ENCODE peak calls at places on chromosomes 13 and 19, in ten cellular contexts. One of them, this sample, is unnamed.

GRCh38 chr19:50215820-50216219 is 12.4 kb downstream of the MYH14 start:
- DNase-seq in right cardiac atrium: no peak
- DNase-seq in endodermal cell: no peak
- DNase-seq in heart left ventricle: no peak
- DNase-seq in body of pancreas: no peak
- DNase-seq in fibroblast of lung: no peak
- DNase-seq in K562: no peak
- DNase-seq in mucosa of descending colon: no peak
- DNase-seq in PC-9: no peak
- DNase-seq in left ventricle myocardium inferior: no peak
- DNase-seq in this sample: no peak

GRCh38 chr13:96020155-96020575 is 33.0 kb downstream of the UGGT2 start:
- DNase-seq in right cardiac atrium: no peak
- DNase-seq in endodermal cell: peak; percentile 80
- DNase-seq in heart left ventricle: peak; percentile 12
- DNase-seq in body of pancreas: peak; percentile 69
- DNase-seq in fibroblast of lung: peak; percentile 64
- DNase-seq in K562: peak; percentile 56
- DNase-seq in mucosa of descending colon: no peak
- DNase-seq in PC-9: peak; percentile 59
- DNase-seq in left ventricle myocardium inferior: no peak
- DNase-seq in this sample: peak; percentile 29

GRCh38 chr19:11018743-11019142 is 57.9 kb downstream of the SMARCA4 start:
- DNase-seq in right cardiac atrium: no peak
- DNase-seq in endodermal cell: no peak
- DNase-seq in heart left ventricle: no peak
- DNase-seq in body of pancreas: no peak
- DNase-seq in fibroblast of lung: no peak
- DNase-seq in K562: no peak
- DNase-seq in mucosa of descending colon: peak; percentile 43
- DNase-seq in PC-9: peak; percentile 64
- DNase-seq in left ventricle myocardium inferior: no peak
- DNase-seq in this sample: no peak

GRCh38 chr13:57624565-57625435 is 6.7 kb upstream of the PCDH17 start:
- DNase-seq in right cardiac atrium: no peak
- DNase-seq in endodermal cell: peak; percentile 83
- DNase-seq in heart left ventricle: peak; percentile 23
- DNase-seq in body of pancreas: peak; percentile 57
- DNase-seq in fibroblast of lung: peak; percentile 58
- DNase-seq in K562: peak; percentile 34
- DNase-seq in mucosa of descending colon: no peak
- DNase-seq in PC-9: peak; percentile 43
- DNase-seq in left ventricle myocardium inferior: no peak
- DNase-seq in this sample: peak; percentile 51

GRCh38 chr19:45045671-45046353 is 7.0 kb downstream of the CLASRP start:
- DNase-seq in right cardiac atrium: no peak
- DNase-seq in endodermal cell: no peak
- DNase-seq in heart left ventricle: no peak
- DNase-seq in body of pancreas: no peak
- DNase-seq in fibroblast of lung: no peak
- DNase-seq in K562: no peak
- DNase-seq in mucosa of descending colon: no peak
- DNase-seq in PC-9: no peak
- DNase-seq in left ventricle myocardium inferior: no peak
- DNase-seq in this sample: no peak

GRCh38 chr19:11291991-11292390 is 4.0 kb upstream of the TSPAN16 start:
- DNase-seq in right cardiac atrium: no peak
- DNase-seq in endodermal cell: no peak
- DNase-seq in heart left ventricle: no peak
- DNase-seq in body of pancreas: no peak
- DNase-seq in fibroblast of lung: no peak
- DNase-seq in K562: no peak
- DNase-seq in mucosa of descending colon: no peak
- DNase-seq in PC-9: no peak
- DNase-seq in left ventricle myocardium inferior: no peak
- DNase-seq in this sample: no peak

GRCh38 chr19:30667227-30667626 is 295.0 kb downstream of the ZNF536 start:
- DNase-seq in right cardiac atrium: no peak
- DNase-seq in endodermal cell: peak; percentile 37
- DNase-seq in heart left ventricle: no peak
- DNase-seq in body of pancreas: no peak
- DNase-seq in fibroblast of lung: no peak
- DNase-seq in K562: no peak
- DNase-seq in mucosa of descending colon: no peak
- DNase-seq in PC-9: no peak
- DNase-seq in left ventricle myocardium inferior: no peak
- DNase-seq in this sample: no peak

GRCh38 chr13:104320446-104320845 is 1254.2 kb upstream of the SLC10A2 start:
- DNase-seq in right cardiac atrium: no peak
- DNase-seq in endodermal cell: no peak
- DNase-seq in heart left ventricle: no peak
- DNase-seq in body of pancreas: no peak
- DNase-seq in fibroblast of lung: peak; percentile 43
- DNase-seq in K562: no peak
- DNase-seq in mucosa of descending colon: no peak
- DNase-seq in PC-9: no peak
- DNase-seq in left ventricle myocardium inferior: no peak
- DNase-seq in this sample: no peak

GRCh38 chr13:19888799-19889198 is 25.4 kb upstream of the ZMYM5 start:
- DNase-seq in right cardiac atrium: no peak
- DNase-seq in endodermal cell: no peak
- DNase-seq in heart left ventricle: no peak
- DNase-seq in body of pancreas: no peak
- DNase-seq in fibroblast of lung: peak; percentile 12
- DNase-seq in K562: no peak
- DNase-seq in mucosa of descending colon: no peak
- DNase-seq in PC-9: no peak
- DNase-seq in left ventricle myocardium inferior: no peak
- DNase-seq in this sample: no peak

GRCh38 chr13:46633416-46633815 is 80.4 kb downstream of the LRCH1 start:
- DNase-seq in right cardiac atrium: no peak
- DNase-seq in endodermal cell: no peak
- DNase-seq in heart left ventricle: no peak
- DNase-seq in body of pancreas: no peak
- DNase-seq in fibroblast of lung: peak; percentile 91
- DNase-seq in K562: no peak
- DNase-seq in mucosa of descending colon: no peak
- DNase-seq in PC-9: no peak
- DNase-seq in left ventricle myocardium inferior: no peak
- DNase-seq in this sample: no peak

GRCh38 chr13:57629391-57629804 is 2.1 kb upstream of the PCDH17 start:
- DNase-seq in right cardiac atrium: peak; percentile 21
- DNase-seq in endodermal cell: no peak
- DNase-seq in heart left ventricle: peak; percentile 15
- DNase-seq in body of pancreas: peak; percentile 21
- DNase-seq in fibroblast of lung: no peak
- DNase-seq in K562: no peak
- DNase-seq in mucosa of descending colon: no peak
- DNase-seq in PC-9: no peak
- DNase-seq in left ventricle myocardium inferior: no peak
- DNase-seq in this sample: peak; percentile 14

GRCh38 chr19:51948979-51949378 is 21.7 kb downstream of the ZNF613 start:
- DNase-seq in right cardiac atrium: peak; percentile 72
- DNase-seq in endodermal cell: no peak
- DNase-seq in heart left ventricle: peak; percentile 75
- DNase-seq in body of pancreas: no peak
- DNase-seq in fibroblast of lung: peak; percentile 37
- DNase-seq in K562: no peak
- DNase-seq in mucosa of descending colon: no peak
- DNase-seq in PC-9: no peak
- DNase-seq in left ventricle myocardium inferior: peak; percentile 20
- DNase-seq in this sample: peak; percentile 61

GRCh38 chr13:80585531-80585930 is 244.6 kb upstream of the SPRY2 start:
- DNase-seq in right cardiac atrium: no peak
- DNase-seq in endodermal cell: no peak
- DNase-seq in heart left ventricle: no peak
- DNase-seq in body of pancreas: no peak
- DNase-seq in fibroblast of lung: no peak
- DNase-seq in K562: no peak
- DNase-seq in mucosa of descending colon: no peak
- DNase-seq in PC-9: no peak
- DNase-seq in left ventricle myocardium inferior: no peak
- DNase-seq in this sample: no peak

GRCh38 chr13:23671902-23672301 is 101.7 kb downstream of the TNFRSF19 start:
- DNase-seq in right cardiac atrium: no peak
- DNase-seq in endodermal cell: no peak
- DNase-seq in heart left ventricle: no peak
- DNase-seq in body of pancreas: no peak
- DNase-seq in fibroblast of lung: peak; percentile 77
- DNase-seq in K562: no peak
- DNase-seq in mucosa of descending colon: no peak
- DNase-seq in PC-9: no peak
- DNase-seq in left ventricle myocardium inferior: no peak
- DNase-seq in this sample: no peak

GRCh38 chr19:2648099-2648498 is 54.4 kb downstream of the GNG7 start:
- DNase-seq in right cardiac atrium: no peak
- DNase-seq in endodermal cell: no peak
- DNase-seq in heart left ventricle: no peak
- DNase-seq in body of pancreas: no peak
- DNase-seq in fibroblast of lung: no peak
- DNase-seq in K562: no peak
- DNase-seq in mucosa of descending colon: no peak
- DNase-seq in PC-9: no peak
- DNase-seq in left ventricle myocardium inferior: no peak
- DNase-seq in this sample: no peak

GRCh38 chr19:38705197-38706019 is 38.9 kb downstream of the CAPN12 start:
- DNase-seq in right cardiac atrium: peak; percentile 67
- DNase-seq in endodermal cell: no peak
- DNase-seq in heart left ventricle: no peak
- DNase-seq in body of pancreas: no peak
- DNase-seq in fibroblast of lung: no peak
- DNase-seq in K562: no peak
- DNase-seq in mucosa of descending colon: no peak
- DNase-seq in PC-9: no peak
- DNase-seq in left ventricle myocardium inferior: peak; percentile 71
- DNase-seq in this sample: peak; percentile 67
- H3K4me1 ChIP-seq in right cardiac atrium: peaks cover 44% of the 10 kb centered on the region
- H3K4me1 ChIP-seq in endodermal cell: no peaks in the 10 kb centered on the region
- H3K4me1 ChIP-seq in heart left ventricle: peaks cover 81% of the 10 kb centered on the region
- H3K4me1 ChIP-seq in body of pancreas: peaks cover 46% of the 10 kb centered on the region
- H3K4me1 ChIP-seq in fibroblast of lung: peaks cover 38% of the 10 kb centered on the region
- H3K4me1 ChIP-seq in K562: peaks cover 10% of the 10 kb centered on the region
- H3K4me1 ChIP-seq in mucosa of descending colon: peaks cover 11% of the 10 kb centered on the region
- H3K4me1 ChIP-seq in PC-9: peaks cover 26% of the 10 kb centered on the region
- H3K4me1 ChIP-seq in left ventricle myocardium inferior: peaks cover 97% of the 10 kb centered on the region
- H3K4me1 ChIP-seq in this sample: peaks cover 94% of the 10 kb centered on the region

DNA sequence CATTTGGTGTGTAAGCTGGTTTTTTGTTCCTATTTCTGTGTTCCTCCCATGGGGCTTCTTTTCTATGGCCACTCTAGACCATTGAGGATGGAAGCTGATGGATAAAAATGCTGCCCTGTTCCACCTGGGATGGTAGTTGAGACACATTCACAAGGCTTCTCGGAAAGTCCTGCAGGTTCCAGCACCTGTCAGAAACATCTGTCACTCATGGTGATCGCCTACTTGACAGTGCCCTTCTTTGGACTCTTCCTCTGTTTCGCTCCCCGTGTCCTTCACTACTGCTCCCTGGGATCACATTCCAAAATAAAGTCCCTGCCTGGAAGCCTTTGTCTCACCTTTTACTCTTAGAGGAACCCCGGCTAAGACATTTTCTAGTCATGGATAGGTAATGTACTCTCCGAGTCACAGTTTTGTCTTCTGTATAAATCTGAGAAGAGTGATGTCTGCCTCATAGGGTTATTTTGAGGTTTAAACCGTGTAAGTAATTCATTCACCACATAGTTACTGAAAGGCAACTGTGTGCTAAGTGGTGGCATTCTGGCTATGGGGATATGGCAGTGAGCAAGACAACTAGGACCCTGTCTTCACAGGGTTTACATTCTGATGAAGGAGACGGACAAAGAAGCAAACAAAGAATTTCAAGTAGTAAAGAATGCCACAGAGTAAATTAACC is 21.0 kb downstream of the UBAC2 start:
- DNase-seq in right cardiac atrium: no peak
- DNase-seq in endodermal cell: no peak
- DNase-seq in heart left ventricle: no peak
- DNase-seq in body of pancreas: no peak
- DNase-seq in fibroblast of lung: no peak
- DNase-seq in K562: no peak
- DNase-seq in mucosa of descending colon: no peak
- DNase-seq in PC-9: no peak
- DNase-seq in left ventricle myocardium inferior: no peak
- DNase-seq in this sample: no peak
- H3K4me1 ChIP-seq in right cardiac atrium: peaks cover 20% of the 10 kb centered on the region
- H3K4me1 ChIP-seq in endodermal cell: no peaks in the 10 kb centered on the region
- H3K4me1 ChIP-seq in heart left ventricle: peaks cover 48% of the 10 kb centered on the region
- H3K4me1 ChIP-seq in body of pancreas: peaks cover 31% of the 10 kb centered on the region
- H3K4me1 ChIP-seq in fibroblast of lung: no peaks in the 10 kb centered on the region
- H3K4me1 ChIP-seq in K562: peaks cover 9% of the 10 kb centered on the region
- H3K4me1 ChIP-seq in mucosa of descending colon: no peaks in the 10 kb centered on the region
- H3K4me1 ChIP-seq in PC-9: no peaks in the 10 kb centered on the region
- H3K4me1 ChIP-seq in left ventricle myocardium inferior: peaks cover 89% of the 10 kb centered on the region
- H3K4me1 ChIP-seq in this sample: peaks cover 77% of the 10 kb centered on the region

GRCh38 chr19:34176581-34176980 is 4.3 kb downstream of the LSM14A start:
- DNase-seq in right cardiac atrium: no peak
- DNase-seq in endodermal cell: no peak
- DNase-seq in heart left ventricle: no peak
- DNase-seq in body of pancreas: no peak
- DNase-seq in fibroblast of lung: no peak
- DNase-seq in K562: no peak
- DNase-seq in mucosa of descending colon: no peak
- DNase-seq in PC-9: no peak
- DNase-seq in left ventricle myocardium inferior: no peak
- DNase-seq in this sample: no peak
- H3K4me1 ChIP-seq in right cardiac atrium: peaks cover 14% of the 10 kb centered on the region
- H3K4me1 ChIP-seq in endodermal cell: no peaks in the 10 kb centered on the region
- H3K4me1 ChIP-seq in heart left ventricle: peaks cover 83% of the 10 kb centered on the region
- H3K4me1 ChIP-seq in body of pancreas: peaks cover 86% of the 10 kb centered on the region
- H3K4me1 ChIP-seq in fibroblast of lung: peaks cover 7% of the 10 kb centered on the region
- H3K4me1 ChIP-seq in K562: peaks cover 21% of the 10 kb centered on the region
- H3K4me1 ChIP-seq in mucosa of descending colon: peaks cover 58% of the 10 kb centered on the region
- H3K4me1 ChIP-seq in PC-9: peaks cover 75% of the 10 kb centered on the region
- H3K4me1 ChIP-seq in left ventricle myocardium inferior: peaks cover 97% of the 10 kb centered on the region
- H3K4me1 ChIP-seq in this sample: peaks cover 86% of the 10 kb centered on the region

DNA sequence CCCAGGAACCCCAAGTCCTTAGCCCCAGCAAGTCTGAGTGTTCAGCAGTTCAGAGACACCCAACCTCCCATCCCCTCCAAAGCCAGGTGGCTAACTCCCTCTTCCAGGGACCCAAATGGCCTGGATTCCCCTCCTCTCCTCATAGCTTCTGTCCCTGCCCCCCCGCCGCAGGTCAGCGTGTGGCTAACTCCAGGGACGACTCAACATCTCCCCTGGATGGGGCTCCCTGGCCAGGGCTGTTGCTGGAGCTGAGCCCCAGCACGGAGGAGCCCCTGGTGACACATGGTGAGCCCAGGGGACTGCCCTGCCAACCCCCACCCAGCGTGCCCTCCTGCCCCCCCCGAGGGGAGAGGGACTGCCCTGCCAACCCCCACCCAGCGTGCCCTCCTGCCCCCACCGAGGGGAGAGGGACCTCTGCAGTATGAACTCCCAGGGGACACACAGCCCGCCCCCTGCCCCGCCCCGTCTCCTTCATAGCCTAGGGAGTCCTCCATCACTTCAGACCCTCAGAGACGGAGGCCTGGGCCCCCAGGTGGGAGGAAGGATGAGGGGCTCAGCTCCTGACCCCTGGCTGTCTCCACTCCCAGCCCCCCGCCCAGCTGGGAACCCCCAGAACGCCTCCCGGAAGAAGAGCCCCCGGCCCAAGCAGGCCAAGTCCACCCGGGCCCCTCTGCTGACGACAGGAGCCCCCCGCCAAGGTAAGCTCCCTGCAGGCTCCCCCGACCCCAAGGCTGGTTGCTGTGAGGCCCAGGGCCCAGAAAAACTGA is 1.7 kb downstream of the SSC5D start:
- DNase-seq in right cardiac atrium: peak; percentile 27
- DNase-seq in endodermal cell: no peak
- DNase-seq in heart left ventricle: no peak
- DNase-seq in body of pancreas: no peak
- DNase-seq in fibroblast of lung: no peak
- DNase-seq in K562: no peak
- DNase-seq in mucosa of descending colon: no peak
- DNase-seq in PC-9: no peak
- DNase-seq in left ventricle myocardium inferior: no peak
- DNase-seq in this sample: no peak
- H3K4me1 ChIP-seq in right cardiac atrium: peaks cover 3% of the 10 kb centered on the region
- H3K4me1 ChIP-seq in endodermal cell: peaks cover 17% of the 10 kb centered on the region
- H3K4me1 ChIP-seq in heart left ventricle: peaks cover 45% of the 10 kb centered on the region
- H3K4me1 ChIP-seq in body of pancreas: peaks cover 30% of the 10 kb centered on the region
- H3K4me1 ChIP-seq in fibroblast of lung: peaks cover 47% of the 10 kb centered on the region
- H3K4me1 ChIP-seq in K562: peaks cover 88% of the 10 kb centered on the region
- H3K4me1 ChIP-seq in mucosa of descending colon: peaks cover 5% of the 10 kb centered on the region
- H3K4me1 ChIP-seq in PC-9: peaks cover 16% of the 10 kb centered on the region
- H3K4me1 ChIP-seq in left ventricle myocardium inferior: peaks cover 58% of the 10 kb centered on the region
- H3K4me1 ChIP-seq in this sample: peaks cover 56% of the 10 kb centered on the region